ENCODE peak calls at places on chromosomes 6 and 20, in four cellular contexts. D is pancreas, V is left lung, B is adrenal gland. N is an unnamed sample.

GRCh38 chr6:108618623-108619152 is 58.0 kb downstream of the FOXO3 start:
- DNase-seq in B (no peak), D (no peak), V (no peak), N (no peak)

GRCh38 chr6:148869589-148869988 is 122.8 kb downstream of the UST start:
- DNase-seq in B (no peak), V (no peak), D (no peak), N (no peak)

GRCh38 chr20:50385733-50386640 is 124.2 kb upstream of the PTPN1 start:
- DNase-seq in V (no peak), D (no peak), B (no peak), N (no peak)

GRCh38 chr6:12969933-12970332 is 253.4 kb downstream of the PHACTR1 start:
- DNase-seq in D (no peak), B (no peak), V (no peak), N (no peak)

GRCh38 chr6:168999392-168999791 is 254.3 kb downstream of the THBS2 start:
- DNase-seq in D (no peak), V (no peak), B (no peak), N (peak; percentile 38)

GRCh38 chr6:4491501-4492260 is 284.5 kb upstream of the CDYL start:
- DNase-seq in V (no peak), D (no peak), B (no peak), N (no peak)

GRCh38 chr20:3262566-3262965 is 23.6 kb upstream of the SLC4A11 start:
- DNase-seq in D (no peak), V (no peak), B (no peak), N (no peak)

GRCh38 chr20:63058696-63059335 is 52.1 kb upstream of the BHLHE23 start:
- DNase-seq in D (peak; percentile 39), V (peak; percentile 64), B (no peak), N (peak; percentile 8)

GRCh38 chr6:79670789-79671188 is 39.7 kb downstream of the SH3BGRL2 start:
- DNase-seq in V (no peak), D (no peak), B (no peak), N (no peak)

GRCh38 chr6:106025655-106026054 is 60.5 kb upstream of the PRDM1 start:
- DNase-seq in B (no peak), V (no peak), D (no peak), N (no peak)

GRCh38 chr6:15025416-15025815 is 220.5 kb upstream of the JARID2 start:
- DNase-seq in D (no peak), B (no peak), V (no peak), N (no peak)

GRCh38 chr6:83707829-83708545 is 914 bp downstream of the SNAP91 start:
- DNase-seq in B (no peak), V (peak; percentile 71), D (peak; percentile 62), N (no peak)

GRCh38 chr6:97765480-97765879 is 482.5 kb upstream of the MMS22L start:
- DNase-seq in B (no peak), D (no peak), V (no peak), N (no peak)

GRCh38 chr20:49641683-49642649 is 71.7 kb downstream of the B4GALT5 start:
- DNase-seq in B (no peak), V (no peak), D (no peak), N (peak; percentile 62)

DNA sequence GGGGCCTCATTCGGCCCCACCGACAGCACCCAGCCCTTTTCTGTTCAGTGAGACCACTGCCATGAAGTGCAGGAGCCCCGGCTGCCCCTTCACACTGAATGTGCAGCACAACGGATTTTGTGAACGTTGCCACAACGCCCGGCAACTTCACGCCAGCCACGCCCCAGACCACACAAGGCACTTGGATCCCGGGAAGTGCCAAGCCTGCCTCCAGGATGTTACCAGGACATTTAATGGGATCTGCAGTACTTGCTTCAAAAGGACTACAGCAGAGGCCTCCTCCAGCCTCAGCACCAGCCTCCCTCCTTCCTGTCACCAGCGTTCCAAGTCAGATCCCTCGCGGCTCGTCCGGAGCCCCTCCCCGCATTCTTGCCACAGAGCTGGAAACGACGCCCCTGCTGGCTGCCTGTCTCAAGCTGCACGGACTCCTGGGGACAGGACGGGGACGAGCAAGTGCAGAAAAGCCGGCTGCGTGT is 11.8 kb downstream of the TNFAIP3 start:
- DNase-seq in B (no peak), V (no peak), D (no peak), N (no peak)
- TF ChIP-seq CTCF in B (peak; percentile 16), V (no peak), D (no peak), N (no peak)

GRCh38 chr6:157235600-157236039 is 87.7 kb downstream of the TMEM242 start:
- DNase-seq in B (peak; percentile 72), V (no peak), D (peak; percentile 80), N (peak; percentile 63)

GRCh38 chr6:157238346-157238745 is 85.0 kb downstream of the TMEM242 start:
- DNase-seq in B (no peak), D (no peak), V (no peak), N (no peak)

GRCh38 chr6:157239148-157239547 is 84.2 kb downstream of the TMEM242 start:
- DNase-seq in D (peak; percentile 21), B (no peak), V (no peak), N (no peak)

GRCh38 chr6:157233686-157234085 is 89.6 kb downstream of the TMEM242 start:
- DNase-seq in V (no peak), D (no peak), B (no peak), N (peak; percentile 10)

GRCh38 chr6:157236040-157236725 is 87.1 kb downstream of the TMEM242 start:
- DNase-seq in V (peak; percentile 82), B (no peak), D (peak; percentile 60), N (no peak)
- H3K4me3 ChIP-seq in V (peak overlapping the region; percentile 34), B (peak overlapping the region; percentile 55), D (peak overlapping the region; percentile 46), N (no peak overlapping the region)

DNA sequence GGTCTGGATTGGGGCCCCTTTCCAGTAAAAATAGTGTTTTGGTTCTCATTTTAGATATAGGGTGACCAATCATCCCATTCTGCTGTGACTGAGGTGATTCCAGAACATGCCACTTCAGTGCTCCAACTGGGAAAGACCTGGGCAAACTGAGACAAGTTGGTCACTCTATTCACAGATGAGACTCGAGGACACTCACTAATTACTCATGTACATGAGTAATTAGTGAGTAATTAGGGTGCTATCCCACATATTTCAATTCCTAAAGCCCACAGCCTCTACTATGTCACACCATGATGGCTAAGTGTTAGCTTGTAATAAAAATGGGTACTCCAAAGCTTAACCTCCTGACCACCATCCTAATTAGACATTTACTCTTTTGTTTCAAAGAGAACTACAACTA is 86.0 kb downstream of the CBLN4 start:
- DNase-seq in B (no peak), D (no peak), V (no peak), N (no peak)
- H3K9me3 ChIP-seq in B (no peaks in the 10 kb centered on the region), D (no peaks in the 10 kb centered on the region), V (peaks cover 12% of the 10 kb centered on the region), N (peaks cover 1% of the 10 kb centered on the region)

GRCh38 chr20:53210041-53210440 is 237.9 kb downstream of the TSHZ2 start:
- DNase-seq in V (no peak), B (no peak), D (no peak), N (no peak)

GRCh38 chr20:53205046-53205445 is 232.9 kb downstream of the TSHZ2 start:
- DNase-seq in B (no peak), D (no peak), V (no peak), N (no peak)

GRCh38 chr20:53210931-53211330 is 238.8 kb downstream of the TSHZ2 start:
- DNase-seq in B (no peak), V (no peak), D (no peak), N (no peak)

GRCh38 chr20:53212018-53212417 is 239.9 kb downstream of the TSHZ2 start:
- DNase-seq in V (no peak), D (no peak), B (no peak), N (no peak)

GRCh38 chr20:53208110-53208908 is 236.2 kb downstream of the TSHZ2 start:
- DNase-seq in B (no peak), D (no peak), V (no peak), N (no peak)
- TF ChIP-seq CTCF in B (no peak), D (no peak), V (no peak), N (no peak)

GRCh38 chr6:31680841-31681671 is at the start of gene LY6G5C:
- DNase-seq in B (peak; percentile 88), V (peak; percentile 92), D (peak; percentile 82), N (peak; percentile 89)
- H3K4me3 ChIP-seq in B (peak within 1 kb of the TSS; percentile 55), V (peak within 1 kb of the TSS; percentile 38), D (peak within 1 kb of the TSS; percentile 51), N (no peak within 1 kb of the TSS)

GRCh38 chr6:44762496-44762895 is 375.0 kb downstream of the CDC5L start:
- DNase-seq in D (no peak), B (no peak), V (no peak), N (no peak)

GRCh38 chr6:44761046-44761445 is 373.5 kb downstream of the CDC5L start:
- DNase-seq in D (no peak), B (no peak), V (no peak), N (no peak)
- H3K9me3 ChIP-seq in D (no peaks in the 10 kb centered on the region), B (no peaks in the 10 kb centered on the region), V (peaks cover 35% of the 10 kb centered on the region), N (peaks cover 25% of the 10 kb centered on the region)

GRCh38 chr6:130761286-130761685 is 65.9 kb upstream of the SMLR1 start:
- DNase-seq in V (no peak), D (no peak), B (no peak), N (no peak)
- TF ChIP-seq CTCF in V (no peak), D (no peak), B (no peak), N (no peak)

DNA sequence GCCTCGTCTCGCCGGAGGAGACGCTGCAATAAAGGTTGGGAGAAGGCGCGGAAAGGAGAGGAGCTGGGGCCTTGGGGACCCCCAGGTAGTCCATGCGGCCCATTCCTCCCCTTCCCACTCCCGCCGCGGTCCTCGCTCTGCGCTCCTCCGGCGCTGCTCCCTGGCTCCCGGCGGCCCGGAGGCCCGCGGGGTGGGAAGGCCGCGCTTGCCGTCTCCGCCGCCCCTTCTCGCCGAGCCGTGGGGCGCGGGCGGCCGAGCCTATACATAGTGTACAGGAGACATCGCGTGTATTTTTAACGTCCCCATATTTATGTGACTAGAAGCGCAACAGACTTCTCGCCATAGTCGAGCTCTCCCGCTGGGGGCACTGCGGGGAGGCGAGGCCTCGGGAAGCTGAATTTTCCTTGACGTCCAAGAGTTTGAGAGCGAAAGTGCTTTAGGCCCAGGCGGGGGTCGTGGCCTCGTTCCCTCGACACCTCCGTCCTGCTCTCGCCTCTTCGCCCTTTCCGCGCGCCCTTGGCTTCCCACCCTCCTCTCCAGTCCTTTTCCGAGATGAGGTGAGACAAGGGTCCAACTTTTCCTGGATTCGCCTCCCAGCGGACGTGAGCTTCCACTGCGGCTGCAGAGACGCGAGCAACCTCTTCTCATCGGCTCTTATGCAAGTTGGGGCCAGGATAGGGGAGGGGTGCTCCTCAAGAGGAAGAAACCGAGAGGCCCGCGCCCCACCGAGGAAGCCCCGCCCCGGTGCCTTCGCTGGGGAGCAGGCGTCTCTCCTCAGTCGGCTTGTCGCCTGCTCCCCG is 29.0 kb downstream of the SLC12A5 start:
- DNase-seq in D (no peak), B (peak; percentile 52), V (peak; percentile 94), N (peak; percentile 12)
- H3K4me3 ChIP-seq in D (no peak overlapping the region), B (peak overlapping the region; percentile 45), V (no peak overlapping the region), N (no peak overlapping the region)